ENCODE peak calls at places on chromosomes 16 and 17, in five cellular contexts. One of them, this sample, is unnamed.

GRCh38 chr16:51814617-51815016 is 663.5 kb upstream of the SALL1 start:
- DNase-seq in cardiac muscle cell: no peak
- DNase-seq in H1: no peak
- DNase-seq in natural killer cell: no peak
- DNase-seq in cardiac fibroblast: no peak
- DNase-seq in this sample: no peak

GRCh38 chr17:75571197-75571884 is 16.3 kb upstream of the MYO15B start:
- DNase-seq in cardiac fibroblast: peak
- DNase-seq in H1: no peak
- DNase-seq in natural killer cell: no peak
- DNase-seq in cardiac muscle cell: peak
- DNase-seq in this sample: peak

GRCh38 chr17:82334622-82335394 is 1.2 kb upstream of the SECTM1 start:
- DNase-seq in H1: no peak
- DNase-seq in cardiac muscle cell: peak
- DNase-seq in cardiac fibroblast: peak
- DNase-seq in natural killer cell: no peak
- DNase-seq in this sample: no peak

GRCh38 chr17:78873519-78874340 is 29.3 kb downstream of the CEP295NL start:
- DNase-seq in natural killer cell: no peak
- DNase-seq in cardiac fibroblast: no peak
- DNase-seq in H1: no peak
- DNase-seq in cardiac muscle cell: no peak
- DNase-seq in this sample: no peak

GRCh38 chr16:57413301-57413730 is 8.7 kb downstream of the CCL17 start:
- DNase-seq in cardiac fibroblast: no peak
- DNase-seq in H1: no peak
- DNase-seq in natural killer cell: no peak
- DNase-seq in cardiac muscle cell: no peak
- DNase-seq in this sample: no peak

GRCh38 chr16:56295739-56296527 is 104.6 kb downstream of the GNAO1 start:
- DNase-seq in natural killer cell: no peak
- DNase-seq in cardiac muscle cell: no peak
- DNase-seq in cardiac fibroblast: no peak
- DNase-seq in H1: no peak
- DNase-seq in this sample: no peak

GRCh38 chr17:9427460-9428315 is 147.9 kb downstream of the STX8 start:
- DNase-seq in cardiac muscle cell: no peak
- DNase-seq in natural killer cell: no peak
- DNase-seq in cardiac fibroblast: no peak
- DNase-seq in H1: no peak
- DNase-seq in this sample: no peak

GRCh38 chr17:14986127-14986526 is 279.0 kb downstream of the PMP22 start:
- DNase-seq in cardiac fibroblast: no peak
- DNase-seq in natural killer cell: no peak
- DNase-seq in cardiac muscle cell: no peak
- DNase-seq in H1: no peak
- DNase-seq in this sample: no peak

GRCh38 chr16:10314811-10315210 is 71.0 kb upstream of the ATF7IP2 start:
- DNase-seq in natural killer cell: no peak
- DNase-seq in cardiac muscle cell: peak
- DNase-seq in cardiac fibroblast: peak
- DNase-seq in H1: no peak
- DNase-seq in this sample: no peak

GRCh38 chr17:67038861-67039365 is 5.4 kb upstream of the CACNG1 start:
- DNase-seq in natural killer cell: no peak
- DNase-seq in H1: no peak
- DNase-seq in cardiac muscle cell: no peak
- DNase-seq in cardiac fibroblast: no peak
- DNase-seq in this sample: no peak

GRCh38 chr17:27526603-27527002 is 70.4 kb downstream of the KSR1 start:
- DNase-seq in H1: no peak
- DNase-seq in cardiac muscle cell: peak
- DNase-seq in natural killer cell: no peak
- DNase-seq in cardiac fibroblast: peak
- DNase-seq in this sample: peak

GRCh38 chr17:1440921-1441320 is 15.1 kb downstream of the CRK start:
- DNase-seq in cardiac fibroblast: no peak
- DNase-seq in cardiac muscle cell: no peak
- DNase-seq in H1: no peak
- DNase-seq in natural killer cell: no peak
- DNase-seq in this sample: no peak

GRCh38 chr17:12745481-12745880 is 43.8 kb upstream of the ARHGAP44 start:
- DNase-seq in natural killer cell: no peak
- DNase-seq in cardiac fibroblast: no peak
- DNase-seq in cardiac muscle cell: no peak
- DNase-seq in H1: no peak
- DNase-seq in this sample: no peak

GRCh38 chr17:6701719-6702118 is 11.4 kb downstream of the SLC13A5 start:
- DNase-seq in natural killer cell: no peak
- DNase-seq in H1: peak
- DNase-seq in cardiac muscle cell: peak
- DNase-seq in cardiac fibroblast: peak
- DNase-seq in this sample: no peak

GRCh38 chr17:11869680-11870394 is 127.4 kb downstream of the ZNF18 start:
- DNase-seq in cardiac fibroblast: no peak
- DNase-seq in cardiac muscle cell: no peak
- DNase-seq in H1: no peak
- DNase-seq in natural killer cell: no peak
- DNase-seq in this sample: no peak

GRCh38 chr16:65546353-65546791 is 424.5 kb upstream of the CDH11 start:
- DNase-seq in natural killer cell: no peak
- DNase-seq in H1: no peak
- DNase-seq in cardiac fibroblast: peak
- DNase-seq in cardiac muscle cell: peak
- DNase-seq in this sample: no peak

GRCh38 chr16:27462200-27462845 is 60.3 kb downstream of the IL21R start:
- DNase-seq in H1: no peak
- DNase-seq in cardiac muscle cell: no peak
- DNase-seq in cardiac fibroblast: no peak
- DNase-seq in natural killer cell: no peak
- DNase-seq in this sample: no peak

GRCh38 chr16:8937803-8938202 is 25.9 kb downstream of the USP7 start:
- DNase-seq in H1: no peak
- DNase-seq in cardiac fibroblast: no peak
- DNase-seq in natural killer cell: no peak
- DNase-seq in cardiac muscle cell: no peak
- DNase-seq in this sample: no peak

GRCh38 chr16:48542020-48542473 is 67.9 kb downstream of the N4BP1 start:
- DNase-seq in cardiac muscle cell: peak
- DNase-seq in natural killer cell: peak
- DNase-seq in cardiac fibroblast: peak
- DNase-seq in H1: no peak
- DNase-seq in this sample: peak

GRCh38 chr16:23351360-23351759 is 49.3 kb downstream of the SCNN1B start:
- DNase-seq in H1: no peak
- DNase-seq in cardiac fibroblast: no peak
- DNase-seq in cardiac muscle cell: no peak
- DNase-seq in natural killer cell: no peak
- DNase-seq in this sample: no peak

GRCh38 chr16:14071576-14072271 is 605 bp downstream of the MRTFB start:
- DNase-seq in cardiac fibroblast: no peak
- DNase-seq in cardiac muscle cell: no peak
- DNase-seq in natural killer cell: no peak
- DNase-seq in H1: peak
- DNase-seq in this sample: peak

GRCh38 chr17:77375108-77375507 is 234.3 kb downstream of the SEC14L1 start:
- DNase-seq in cardiac muscle cell: no peak
- DNase-seq in natural killer cell: no peak
- DNase-seq in H1: no peak
- DNase-seq in cardiac fibroblast: no peak
- DNase-seq in this sample: no peak

GRCh38 chr17:28875856-28876564 is 21.2 kb downstream of the ERAL1 start:
- DNase-seq in cardiac muscle cell: no peak
- DNase-seq in natural killer cell: no peak
- DNase-seq in H1: no peak
- DNase-seq in cardiac fibroblast: no peak
- DNase-seq in this sample: no peak

GRCh38 chr16:47160422-47160821 is 16.7 kb upstream of the NETO2 start:
- DNase-seq in natural killer cell: no peak
- DNase-seq in H1: no peak
- DNase-seq in cardiac fibroblast: no peak
- DNase-seq in cardiac muscle cell: no peak
- DNase-seq in this sample: no peak

GRCh38 chr16:87297918-87298631 is 19.1 kb downstream of the C16orf95 start:
- DNase-seq in H1: peak
- DNase-seq in cardiac fibroblast: peak
- DNase-seq in natural killer cell: no peak
- DNase-seq in cardiac muscle cell: peak
- DNase-seq in this sample: no peak
- TF ChIP-seq CTCF in H1: peak
- TF ChIP-seq CTCF in cardiac fibroblast: peak
- TF ChIP-seq CTCF in natural killer cell: peak
- TF ChIP-seq CTCF in cardiac muscle cell: peak
- TF ChIP-seq CTCF in this sample: peak

GRCh38 chr16:86049641-86050040 is 150.7 kb downstream of the IRF8 start:
- DNase-seq in cardiac fibroblast: no peak
- DNase-seq in cardiac muscle cell: no peak
- DNase-seq in H1: no peak
- DNase-seq in natural killer cell: no peak
- DNase-seq in this sample: no peak

GRCh38 chr16:86048221-86048620 is 149.3 kb downstream of the IRF8 start:
- DNase-seq in cardiac fibroblast: no peak
- DNase-seq in cardiac muscle cell: no peak
- DNase-seq in natural killer cell: no peak
- DNase-seq in H1: no peak
- DNase-seq in this sample: no peak

GRCh38 chr16:86050591-86051375 is 151.8 kb downstream of the IRF8 start:
- DNase-seq in cardiac fibroblast: no peak
- DNase-seq in cardiac muscle cell: no peak
- DNase-seq in H1: no peak
- DNase-seq in natural killer cell: no peak
- DNase-seq in this sample: no peak

GRCh38 chr16:86050111-86050510 is 151.1 kb downstream of the IRF8 start:
- DNase-seq in natural killer cell: no peak
- DNase-seq in cardiac muscle cell: no peak
- DNase-seq in cardiac fibroblast: no peak
- DNase-seq in H1: no peak
- DNase-seq in this sample: no peak

GRCh38 chr16:86048882-86049585 is 150.1 kb downstream of the IRF8 start:
- DNase-seq in cardiac muscle cell: no peak
- DNase-seq in H1: no peak
- DNase-seq in cardiac fibroblast: no peak
- DNase-seq in natural killer cell: no peak
- DNase-seq in this sample: no peak
- TF ChIP-seq CTCF in cardiac muscle cell: no peak
- TF ChIP-seq CTCF in H1: peak
- TF ChIP-seq CTCF in cardiac fibroblast: no peak
- TF ChIP-seq CTCF in natural killer cell: no peak
- TF ChIP-seq CTCF in this sample: no peak

DNA sequence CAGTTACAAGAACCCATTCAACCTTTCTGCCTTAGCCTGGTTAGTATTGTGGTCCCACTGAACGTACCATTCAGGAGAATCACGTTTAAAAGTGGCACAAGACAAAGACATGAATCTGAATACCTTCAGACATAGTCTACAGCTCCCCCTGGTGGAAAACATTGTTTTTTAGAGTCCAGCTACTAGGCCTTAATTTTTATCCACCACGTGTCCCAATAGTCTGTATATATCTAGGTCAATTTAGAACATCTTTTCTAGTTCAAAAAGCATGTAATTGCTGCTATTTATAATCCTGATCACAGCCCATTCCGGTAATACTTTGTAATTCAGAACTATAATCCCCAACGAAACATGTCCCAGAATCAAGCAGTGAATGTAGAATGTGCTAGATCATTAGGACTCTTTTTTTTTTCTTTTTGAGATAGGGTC is 13.7 kb upstream of the GUCY2D start:
- DNase-seq in natural killer cell: no peak
- DNase-seq in cardiac fibroblast: peak
- DNase-seq in cardiac muscle cell: peak
- DNase-seq in H1: no peak
- DNase-seq in this sample: no peak
- TF ChIP-seq CTCF in natural killer cell: peak
- TF ChIP-seq CTCF in cardiac fibroblast: peak
- TF ChIP-seq CTCF in cardiac muscle cell: peak
- TF ChIP-seq CTCF in H1: no peak
- TF ChIP-seq CTCF in this sample: peak

GRCh38 chr16:29995911-29996772 is at the start of gene INO80E:
- DNase-seq in cardiac muscle cell: peak
- DNase-seq in cardiac fibroblast: peak
- DNase-seq in H1: peak
- DNase-seq in natural killer cell: peak
- DNase-seq in this sample: peak
- TF ChIP-seq CTCF in cardiac muscle cell: no peak
- TF ChIP-seq CTCF in cardiac fibroblast: no peak
- TF ChIP-seq CTCF in H1: no peak
- TF ChIP-seq CTCF in natural killer cell: no peak
- TF ChIP-seq CTCF in this sample: no peak

DNA sequence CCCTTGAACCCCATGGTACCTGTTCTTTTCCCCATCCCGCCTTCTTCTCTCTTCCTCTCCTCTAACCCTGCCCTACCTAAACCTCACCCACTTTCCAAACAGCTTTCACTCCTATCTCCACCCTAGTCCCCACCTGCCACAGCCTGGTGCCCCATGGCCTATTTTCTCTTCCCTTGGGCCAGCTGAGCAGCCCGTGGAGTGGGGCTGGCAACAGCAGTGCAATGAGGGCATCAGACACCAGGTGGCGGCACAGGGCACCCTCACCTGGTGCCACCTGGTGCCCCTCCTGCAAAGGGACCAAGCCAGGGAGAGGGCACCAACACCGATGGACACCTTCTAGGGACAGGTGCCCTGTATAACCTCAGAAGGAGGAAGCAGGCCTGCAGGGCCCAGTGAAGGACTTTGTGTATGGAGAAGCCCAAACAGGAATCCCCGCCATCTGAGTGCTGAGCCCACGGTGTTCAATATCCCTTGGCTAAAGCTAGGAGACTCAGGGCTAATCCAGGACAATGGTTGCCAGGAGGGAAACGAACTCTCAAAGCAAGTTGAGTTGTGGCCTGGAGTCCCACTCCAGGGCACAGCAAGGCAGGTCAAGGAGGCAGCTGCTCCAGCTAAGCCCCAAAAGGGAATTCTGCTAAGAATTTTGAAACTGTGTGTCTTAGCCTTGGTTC is 4.0 kb upstream of the ABCC3 start:
- DNase-seq in H1: peak
- DNase-seq in cardiac muscle cell: peak
- DNase-seq in cardiac fibroblast: no peak
- DNase-seq in natural killer cell: peak
- DNase-seq in this sample: no peak
- TF ChIP-seq CTCF in H1: peak
- TF ChIP-seq CTCF in cardiac muscle cell: peak
- TF ChIP-seq CTCF in cardiac fibroblast: peak
- TF ChIP-seq CTCF in natural killer cell: peak
- TF ChIP-seq CTCF in this sample: peak

DNA sequence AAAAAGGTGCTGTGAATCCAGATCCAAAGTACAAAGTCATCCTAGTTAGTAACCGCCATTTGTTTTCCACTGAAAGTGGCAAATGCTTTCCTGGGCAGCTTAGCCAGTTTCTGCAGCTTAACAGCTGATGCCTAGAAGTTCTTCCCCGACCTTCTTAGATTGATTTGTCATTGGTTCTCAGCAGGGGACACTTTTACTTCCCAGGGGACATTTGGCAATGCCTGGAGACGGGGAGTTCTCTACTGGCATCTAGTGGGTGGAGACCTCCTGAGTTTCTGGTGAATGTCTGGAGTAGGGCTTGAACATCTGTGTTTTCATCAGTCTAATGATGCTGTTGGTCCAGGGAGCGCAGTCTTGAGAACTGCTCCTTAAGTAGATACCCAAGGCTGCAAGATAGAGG is 7.6 kb downstream of the DNAJA3 start:
- DNase-seq in cardiac muscle cell: no peak
- DNase-seq in H1: no peak
- DNase-seq in cardiac fibroblast: no peak
- DNase-seq in natural killer cell: no peak
- DNase-seq in this sample: no peak
- TF ChIP-seq CTCF in cardiac muscle cell: no peak
- TF ChIP-seq CTCF in H1: no peak
- TF ChIP-seq CTCF in cardiac fibroblast: no peak
- TF ChIP-seq CTCF in natural killer cell: no peak
- TF ChIP-seq CTCF in this sample: no peak